ENCODE peak calls at places on chromosomes 6 and 20, in eight cellular contexts. Q, O, Y, Z, B, X, E and G are unnamed samples. For H3K36me3 and H3K27me3, the result is how much of the 10 kb centered on the place peaks cover.

GRCh38 chr20:9839626-9840025 is 750 bp upstream of the PAK5 start:
- DNase-seq in Q (no peak), O (no peak), Y (no peak), Z (peak), B (no peak), X (no peak), E (no peak), G (no peak)

GRCh38 chr6:155040946-155041345 is 45.8 kb downstream of the TIAM2 start:
- DNase-seq in Q (no peak), O (no peak), Y (no peak), Z (no peak), B (no peak), X (no peak), E (no peak), G (no peak)

GRCh38 chr6:68635706-68636513 is 828 bp downstream of the ADGRB3 start:
- DNase-seq in Q (peak), O (peak), Y (no peak), Z (no peak), B (peak), X (peak), E (no peak), G (no peak)

GRCh38 chr6:139981810-139982550 is 607.5 kb upstream of the CITED2 start:
- DNase-seq in Q (no peak), O (no peak), Y (peak), Z (peak), B (peak), X (peak), E (no peak), G (no peak)

GRCh38 chr6:143276436-143276835 is 174.1 kb downstream of the ADAT2 start:
- DNase-seq in Q (no peak), O (no peak), Y (no peak), Z (no peak), B (no peak), X (no peak), E (no peak), G (no peak)

GRCh38 chr6:41639556-41640371 is 1.5 kb downstream of the MDFI start:
- DNase-seq in Q (no peak), O (no peak), Y (no peak), Z (no peak), B (no peak), X (no peak), E (no peak), G (peak)

GRCh38 chr6:27694547-27694874 is 217.7 kb downstream of the OR2B2 start:
- DNase-seq in Q (no peak), O (no peak), Y (no peak), Z (no peak), B (no peak), X (no peak), E (no peak), G (no peak)

GRCh38 chr20:32332614-32333013 is 25.5 kb upstream of the ASXL1 start:
- DNase-seq in Q (no peak), O (no peak), Y (no peak), Z (peak), B (no peak), X (no peak), E (no peak), G (no peak)

GRCh38 chr6:69663215-69663614 is 133.6 kb downstream of the LMBRD1 start:
- DNase-seq in Q (no peak), O (no peak), Y (no peak), Z (no peak), B (no peak), X (no peak), E (no peak), G (no peak)

GRCh38 chr20:50624351-50625016 is 66.9 kb downstream of the RIPOR3 start:
- DNase-seq in Q (no peak), O (no peak), Y (no peak), Z (peak), B (no peak), X (peak), E (no peak), G (peak)

DNA sequence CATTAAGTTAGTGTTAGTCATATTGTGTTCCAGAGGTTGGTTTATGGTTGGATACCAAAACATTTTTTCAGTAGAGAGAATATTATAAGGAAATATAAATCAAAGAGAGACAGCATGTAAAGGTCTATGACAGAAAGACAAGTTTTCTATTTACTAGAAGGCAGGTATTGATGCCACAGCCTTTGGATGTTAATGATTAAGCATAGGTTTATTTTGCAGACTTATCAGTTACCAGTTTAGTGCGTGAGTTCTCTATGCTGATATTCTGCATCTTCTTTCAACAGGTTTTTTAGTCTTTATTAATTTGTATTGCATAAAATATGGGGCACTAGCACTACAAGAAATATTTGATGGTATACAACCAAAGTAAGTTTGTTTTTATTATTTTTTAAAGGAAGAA is 45.6 kb downstream of the CSE1L start:
- DNase-seq in Q (no peak), O (no peak), Y (no peak), Z (no peak), B (no peak), X (no peak), E (no peak), G (no peak)
- H3K36me3 ChIP-seq in Q (half or more), O (half or more), Y (half or more), Z (under half), B (half or more), X (half or more), E (half or more), G (half or more)

DNA sequence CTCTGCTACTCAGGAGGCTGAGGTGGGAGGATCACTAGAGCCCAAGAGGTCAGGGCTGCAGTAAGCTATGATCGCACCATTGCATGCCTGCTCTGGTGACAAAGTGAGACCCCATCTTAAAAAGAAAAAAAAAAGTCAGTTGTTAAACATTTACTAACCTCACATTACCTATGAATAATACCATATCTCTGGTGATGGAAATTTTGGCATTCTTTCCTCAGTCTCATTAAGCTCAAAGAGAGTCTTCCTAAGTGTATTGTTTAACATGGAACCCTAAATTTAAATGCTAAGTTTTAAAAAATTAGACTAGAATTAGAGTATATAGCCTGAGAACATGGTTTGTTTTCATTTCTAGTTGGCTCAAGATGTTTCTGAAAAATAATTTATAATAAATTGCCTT is 11.3 kb upstream of the BFSP1 start:
- DNase-seq in Q (no peak), O (no peak), Y (no peak), Z (no peak), B (no peak), X (no peak), E (no peak), G (no peak)
- H3K4me3 ChIP-seq in Q (no peak), O (no peak), Y (no peak), Z (no peak), B (no peak), X (no peak), E (no peak), G (no peak)

DNA sequence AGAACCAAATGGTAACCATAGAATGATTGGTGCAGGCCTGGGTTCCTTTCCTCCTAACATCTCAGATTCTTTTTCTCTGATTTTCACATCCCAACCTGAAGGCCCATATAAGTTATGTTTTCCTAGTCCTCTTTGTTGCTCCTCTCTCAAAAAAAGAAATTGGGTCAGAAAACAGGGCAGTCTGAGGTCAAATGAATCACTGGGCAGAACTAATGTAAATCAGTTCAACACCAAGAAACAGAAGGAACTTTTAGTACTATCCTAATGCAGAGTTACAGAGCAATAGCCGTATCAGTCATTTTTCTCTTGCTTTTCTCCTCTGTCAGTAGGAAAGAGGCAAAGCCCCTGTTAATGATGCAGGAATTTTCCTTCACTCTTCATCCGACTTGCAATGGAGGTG is 11.0 kb upstream of the TPD52L1 start:
- DNase-seq in Q (no peak), O (no peak), Y (no peak), Z (no peak), B (no peak), X (no peak), E (no peak), G (no peak)
- H3K27me3 ChIP-seq in Q (under half), O (under half), Y (under half), Z (under half), B (under half), X (under half), E (under half), G (under half)

GRCh38 chr6:161215876-161216615 is 57.8 kb downstream of the AGPAT4 start:
- DNase-seq in Q (no peak), O (no peak), Y (no peak), Z (no peak), B (no peak), X (no peak), E (no peak), G (no peak)

GRCh38 chr6:161218222-161218621 is 55.6 kb downstream of the AGPAT4 start:
- DNase-seq in Q (no peak), O (no peak), Y (no peak), Z (no peak), B (no peak), X (no peak), E (no peak), G (peak)

GRCh38 chr6:161215193-161215592 is 58.7 kb downstream of the AGPAT4 start:
- DNase-seq in Q (no peak), O (no peak), Y (no peak), Z (peak), B (no peak), X (no peak), E (no peak), G (no peak)

GRCh38 chr6:161217631-161218030 is 56.2 kb downstream of the AGPAT4 start:
- DNase-seq in Q (no peak), O (no peak), Y (no peak), Z (no peak), B (no peak), X (no peak), E (no peak), G (no peak)

GRCh38 chr6:161216616-161217205 is 57.1 kb downstream of the AGPAT4 start:
- DNase-seq in Q (no peak), O (no peak), Y (no peak), Z (no peak), B (no peak), X (no peak), E (no peak), G (no peak)
- H3K36me3 ChIP-seq in Q (under half), O (under half), Y (under half), Z (under half), B (under half), X (under half), E (under half), G (under half)

GRCh38 chr6:157068691-157069228 is 254.6 kb downstream of the TMEM242 start:
- DNase-seq in Q (no peak), O (no peak), Y (no peak), Z (peak), B (no peak), X (no peak), E (no peak), G (no peak)

GRCh38 chr6:157072128-157072527 is 251.2 kb downstream of the TMEM242 start:
- DNase-seq in Q (no peak), O (no peak), Y (no peak), Z (no peak), B (no peak), X (no peak), E (no peak), G (no peak)

GRCh38 chr6:157069585-157069984 is 253.7 kb downstream of the TMEM242 start:
- DNase-seq in Q (no peak), O (no peak), Y (no peak), Z (no peak), B (peak), X (no peak), E (no peak), G (no peak)

GRCh38 chr6:157073596-157073995 is 249.7 kb downstream of the TMEM242 start:
- DNase-seq in Q (no peak), O (no peak), Y (no peak), Z (no peak), B (no peak), X (no peak), E (no peak), G (no peak)

DNA sequence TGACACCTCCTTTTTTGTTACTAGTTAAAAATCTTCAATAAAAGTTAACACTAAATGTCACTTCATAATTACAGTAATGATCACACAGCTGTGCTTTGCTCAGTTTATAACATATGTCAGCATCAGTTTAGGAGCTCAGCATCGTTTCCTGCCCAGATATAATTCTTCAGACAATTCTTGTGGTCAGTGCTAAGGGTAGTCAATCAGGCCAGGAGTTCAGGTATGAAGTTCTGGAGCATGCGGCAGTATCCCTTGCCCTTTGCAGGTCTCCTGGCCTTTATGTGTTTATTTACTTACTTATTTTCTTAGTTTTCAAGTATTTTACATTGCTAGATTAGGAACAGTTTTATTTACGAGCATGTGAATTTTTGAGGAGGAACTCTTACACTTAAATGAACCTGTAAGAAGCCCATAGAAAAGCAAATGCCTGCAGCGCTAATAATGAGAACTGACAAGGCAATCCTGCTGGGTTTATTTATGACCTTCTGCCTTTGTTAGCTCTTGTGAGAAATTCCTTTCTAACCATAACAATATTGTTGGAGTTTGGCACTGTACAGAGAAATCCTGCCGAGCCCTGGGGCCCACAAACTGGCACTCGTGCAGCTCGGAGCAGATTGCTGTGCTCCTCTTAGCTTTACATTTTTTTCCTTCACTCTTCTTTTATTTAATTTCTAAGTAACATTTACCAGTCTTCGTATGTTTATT is 252.8 kb downstream of the TMEM242 start:
- DNase-seq in Q (no peak), O (no peak), Y (no peak), Z (no peak), B (peak), X (no peak), E (no peak), G (no peak)
- H3K4me3 ChIP-seq in Q (no peak), O (no peak), Y (no peak), Z (no peak), B (no peak), X (no peak), E (no peak), G (no peak)

DNA sequence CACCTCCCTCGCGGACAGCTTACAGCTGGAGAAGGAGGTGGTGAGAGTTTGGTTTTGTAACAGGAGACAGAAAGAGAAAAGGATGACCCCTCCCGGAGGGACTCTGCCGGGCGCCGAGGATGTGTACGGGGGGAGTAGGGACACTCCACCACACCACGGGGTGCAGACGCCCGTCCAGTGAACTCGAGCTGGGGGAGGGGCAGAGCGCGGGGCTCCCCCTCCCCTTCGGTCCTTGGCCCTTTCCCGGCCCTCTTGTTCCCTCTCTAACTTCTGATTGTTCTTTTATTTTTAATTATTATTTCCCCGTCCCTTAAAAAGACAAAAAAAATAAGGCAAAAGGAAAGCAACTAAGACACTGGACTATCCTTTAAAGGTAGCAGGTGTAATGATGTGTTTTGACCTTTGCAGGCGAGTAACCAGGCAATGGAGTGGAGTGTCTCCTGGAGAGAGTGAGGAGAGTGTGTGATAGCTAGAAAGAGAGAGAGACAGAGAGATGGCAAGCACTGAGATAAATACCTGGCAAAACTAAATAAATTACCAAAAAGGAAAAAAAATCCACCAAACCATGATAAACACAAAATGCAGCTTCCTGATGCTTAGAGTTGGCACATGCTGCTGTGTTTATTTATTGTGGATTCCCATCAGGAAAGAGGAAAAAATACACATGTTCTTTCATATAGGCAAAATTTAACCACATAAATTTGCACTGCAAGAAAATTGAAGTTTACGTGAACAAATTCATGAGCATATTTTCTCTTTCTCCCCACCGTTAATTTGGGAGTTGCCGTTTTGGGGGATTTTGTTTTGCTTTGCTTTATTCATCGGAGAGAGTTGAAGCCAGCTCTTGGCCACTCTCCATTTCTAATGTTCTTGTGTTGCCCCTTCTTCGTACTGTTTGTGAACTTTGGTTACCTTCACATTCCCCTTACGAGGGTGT is 1.9 kb downstream of the POU3F2 start:
- DNase-seq in Q (no peak), O (no peak), Y (no peak), Z (no peak), B (peak), X (no peak), E (no peak), G (peak)
- H3K27me3 ChIP-seq in Q (half or more), O (half or more), Y (half or more), Z (half or more), B (half or more), X (under half), E (half or more), G (half or more)